ENCODE peak calls at places on chromosomes 5 and 9, in eight cellular contexts. R is NCI-H1417; Z is activated T-helper 1 cell treated with Interleukin-2 at 50 U/mL for 16 hours; H is iris pigment epithelial cell; W is activated naive CD4-positive, alpha-beta T cell; S is GM23248; C is nucleus accumbens; Y is anterior cingulate cortex. J is an unnamed sample.

GRCh38 chr9:109020581-109020980 is 7.3 kb upstream of the CTNNAL1 start:
- DNase-seq in R (no peak), Z (no peak), H (no peak), W (no peak), S (no peak), C (no peak), Y (no peak), J (no peak)

GRCh38 chr5:139908749-139909148 is 113.1 kb downstream of the PSD2 start:
- DNase-seq in R (peak; percentile 50), Z (no peak), H (peak; percentile 39), W (no peak), S (peak; percentile 52), C (no peak), Y (no peak), J (no peak)

GRCh38 chr5:35785601-35786085 is 71.0 kb upstream of the IL7R start:
- DNase-seq in R (no peak), Z (no peak), H (peak; percentile 29), W (no peak), S (no peak), C (no peak), Y (no peak), J (no peak)

GRCh38 chr5:16550316-16550952 is 66.4 kb downstream of the RETREG1 start:
- DNase-seq in R (peak; percentile 66), Z (no peak), H (peak; percentile 69), W (no peak), S (peak; percentile 77), C (no peak), Y (no peak), J (no peak)

GRCh38 chr5:177065480-177065879 is 21.2 kb upstream of the FGFR4 start:
- DNase-seq in R (no peak), Z (no peak), H (no peak), W (no peak), S (no peak), C (no peak), Y (no peak), J (no peak)

GRCh38 chr5:180116441-180117377 is 45.1 kb upstream of the RNF130 start:
- DNase-seq in R (peak; percentile 1), Z (no peak), H (no peak), W (no peak), S (no peak), C (no peak), Y (no peak), J (no peak)

GRCh38 chr5:179607449-179607931 is 16.0 kb downstream of the HNRNPH1 start:
- DNase-seq in R (no peak), Z (no peak), H (no peak), W (no peak), S (peak; percentile 62), C (peak; percentile 26), Y (peak; percentile 41), J (peak; percentile 67)

GRCh38 chr9:103867886-103868285 is 226.2 kb upstream of the SMC2 start:
- DNase-seq in R (no peak), Z (no peak), H (peak; percentile 57), W (no peak), S (no peak), C (no peak), Y (no peak), J (no peak)

GRCh38 chr5:170430871-170431437 is 41.8 kb upstream of the KCNMB1 start:
- DNase-seq in R (no peak), Z (no peak), H (no peak), W (no peak), S (peak; percentile 14), C (no peak), Y (no peak), J (no peak)

GRCh38 chr5:132947661-132948060 is 15.8 kb downstream of the AFF4 start:
- DNase-seq in R (no peak), Z (no peak), H (peak; percentile 57), W (no peak), S (peak; percentile 40), C (no peak), Y (no peak), J (no peak)

GRCh38 chr9:19404278-19405075 is 4.3 kb upstream of the ACER2 start:
- DNase-seq in R (peak; percentile 1), Z (no peak), H (no peak), W (no peak), S (no peak), C (no peak), Y (no peak), J (no peak)

GRCh38 chr5:171420429-171421231 is 1.2 kb downstream of the FGF18 start:
- DNase-seq in R (no peak), Z (no peak), H (peak; percentile 85), W (no peak), S (peak; percentile 91), C (peak; percentile 26), Y (peak; percentile 38), J (peak; percentile 53)

GRCh38 chr5:124477577-124477976 is 268.9 kb downstream of the ZNF608 start:
- DNase-seq in R (no peak), Z (no peak), H (no peak), W (no peak), S (no peak), C (no peak), Y (no peak), J (no peak)

GRCh38 chr5:97242351-97242750 is 59.3 kb upstream of the RIOK2 start:
- DNase-seq in R (no peak), Z (no peak), H (no peak), W (no peak), S (no peak), C (no peak), Y (no peak), J (no peak)

GRCh38 chr9:2469681-2470141 is 151.9 kb upstream of the VLDLR start:
- DNase-seq in R (peak; percentile 18), Z (no peak), H (no peak), W (no peak), S (peak; percentile 37), C (no peak), Y (no peak), J (no peak)

GRCh38 chr9:26033346-26033745 is 355.1 kb upstream of the TUSC1 start:
- DNase-seq in R (no peak), Z (no peak), H (peak; percentile 7), W (no peak), S (peak; percentile 44), C (no peak), Y (no peak), J (no peak)

GRCh38 chr5:60340965-60341471 is 358.9 kb downstream of the DEPDC1B start:
- DNase-seq in R (no peak), Z (no peak), H (peak; percentile 9), W (no peak), S (peak; percentile 12), C (no peak), Y (no peak), J (no peak)

GRCh38 chr9:2230362-2230761 is 215.2 kb downstream of the SMARCA2 start:
- DNase-seq in R (no peak), Z (no peak), H (no peak), W (no peak), S (no peak), C (no peak), Y (no peak), J (no peak)

GRCh38 chr5:116842514-116842924 is 267.9 kb upstream of the SEMA6A start:
- DNase-seq in R (no peak), Z (no peak), H (no peak), W (no peak), S (no peak), C (no peak), Y (no peak), J (no peak)

GRCh38 chr5:134574521-134574920 is 49.1 kb downstream of the JADE2 start:
- DNase-seq in R (no peak), Z (no peak), H (no peak), W (no peak), S (no peak), C (no peak), Y (no peak), J (no peak)

GRCh38 chr9:92359380-92360007 is 33.7 kb downstream of the CENPP start:
- DNase-seq in R (no peak), Z (no peak), H (no peak), W (no peak), S (no peak), C (no peak), Y (no peak), J (no peak)

J was measured in head of caudate nucleus.